ENCODE peak calls at places on chromosomes 16 and 17, in five cellular contexts. One of them, this sample, is unnamed.

GRCh38 chr17:36743130-36743529 is 141.7 kb downstream of the MRM1 start:
- DNase-seq in brain microvascular endothelial cell: no peak
- DNase-seq in LoVo: peak
- DNase-seq in AML-193: no peak
- DNase-seq in NCI-H1092: no peak
- DNase-seq in this sample: no peak

GRCh38 chr16:3718019-3718391 is 681 bp upstream of the TRAP1 start:
- DNase-seq in brain microvascular endothelial cell: no peak
- DNase-seq in LoVo: no peak
- DNase-seq in AML-193: no peak
- DNase-seq in NCI-H1092: no peak
- DNase-seq in this sample: no peak

GRCh38 chr17:40471856-40472732 is 28.8 kb downstream of the IGFBP4 start:
- DNase-seq in brain microvascular endothelial cell: no peak
- DNase-seq in LoVo: no peak
- DNase-seq in AML-193: no peak
- DNase-seq in NCI-H1092: no peak
- DNase-seq in this sample: no peak

GRCh38 chr17:67221062-67221998 is 23.7 kb downstream of the HELZ start:
- DNase-seq in brain microvascular endothelial cell: peak
- DNase-seq in LoVo: peak
- DNase-seq in AML-193: no peak
- DNase-seq in NCI-H1092: no peak
- DNase-seq in this sample: no peak

GRCh38 chr16:86457621-86458456 is 52.5 kb upstream of the FOXF1 start:
- DNase-seq in brain microvascular endothelial cell: peak
- DNase-seq in LoVo: no peak
- DNase-seq in AML-193: no peak
- DNase-seq in NCI-H1092: no peak
- DNase-seq in this sample: no peak

GRCh38 chr16:87240211-87241134 is 76.7 kb downstream of the C16orf95 start:
- DNase-seq in brain microvascular endothelial cell: no peak
- DNase-seq in LoVo: peak
- DNase-seq in AML-193: no peak
- DNase-seq in NCI-H1092: no peak
- DNase-seq in this sample: no peak

GRCh38 chr16:10870137-10870776 is 6.7 kb upstream of the CIITA start:
- DNase-seq in brain microvascular endothelial cell: no peak
- DNase-seq in LoVo: no peak
- DNase-seq in AML-193: no peak
- DNase-seq in NCI-H1092: no peak
- DNase-seq in this sample: peak

GRCh38 chr16:55021595-55022475 is 91.2 kb downstream of the IRX5 start:
- DNase-seq in brain microvascular endothelial cell: peak
- DNase-seq in LoVo: peak
- DNase-seq in AML-193: no peak
- DNase-seq in NCI-H1092: no peak
- DNase-seq in this sample: peak

GRCh38 chr17:49409066-49409465 is 5.6 kb downstream of the PHB1 start:
- DNase-seq in brain microvascular endothelial cell: no peak
- DNase-seq in LoVo: no peak
- DNase-seq in AML-193: no peak
- DNase-seq in NCI-H1092: no peak
- DNase-seq in this sample: no peak

GRCh38 chr16:69039333-69039941 is 66.0 kb upstream of the HAS3 start:
- DNase-seq in brain microvascular endothelial cell: peak
- DNase-seq in LoVo: no peak
- DNase-seq in AML-193: no peak
- DNase-seq in NCI-H1092: no peak
- DNase-seq in this sample: no peak

GRCh38 chr16:58339452-58339938 is 44.7 kb upstream of the PRSS54 start:
- DNase-seq in brain microvascular endothelial cell: no peak
- DNase-seq in LoVo: no peak
- DNase-seq in AML-193: peak
- DNase-seq in NCI-H1092: no peak
- DNase-seq in this sample: peak

This sample was measured in KBM-7.